ENCODE peak calls at places on chromosomes 13 and 19, in seven cellular contexts. One of them, this sample, is unnamed.

GRCh38 chr19:10752237-10752912 is 34.5 kb downstream of the DNM2 start:
- DNase-seq in transverse colon: no peak
- DNase-seq in vagina: no peak
- DNase-seq in breast epithelium: no peak
- DNase-seq in esophagus squamous epithelium: no peak
- DNase-seq in tibial nerve: no peak
- DNase-seq in NB4: no peak
- DNase-seq in this sample: no peak

GRCh38 chr13:110625771-110626321 is 10.5 kb downstream of the NAXD start:
- DNase-seq in transverse colon: peak
- DNase-seq in vagina: no peak
- DNase-seq in breast epithelium: no peak
- DNase-seq in esophagus squamous epithelium: no peak
- DNase-seq in tibial nerve: no peak
- DNase-seq in NB4: no peak
- DNase-seq in this sample: no peak

GRCh38 chr13:97212540-97213146 is 9.5 kb upstream of the MBNL2 start:
- DNase-seq in transverse colon: peak
- DNase-seq in vagina: no peak
- DNase-seq in breast epithelium: no peak
- DNase-seq in esophagus squamous epithelium: no peak
- DNase-seq in tibial nerve: no peak
- DNase-seq in NB4: peak
- DNase-seq in this sample: no peak

GRCh38 chr19:13842294-13843103 is 34.4 kb upstream of the NANOS3 start:
- DNase-seq in transverse colon: peak
- DNase-seq in vagina: no peak
- DNase-seq in breast epithelium: peak
- DNase-seq in esophagus squamous epithelium: no peak
- DNase-seq in tibial nerve: peak
- DNase-seq in NB4: peak
- DNase-seq in this sample: peak

GRCh38 chr19:11659612-11660011 is 62.3 kb downstream of the ZNF627 start:
- DNase-seq in transverse colon: no peak
- DNase-seq in vagina: no peak
- DNase-seq in breast epithelium: no peak
- DNase-seq in esophagus squamous epithelium: no peak
- DNase-seq in tibial nerve: no peak
- DNase-seq in NB4: peak
- DNase-seq in this sample: no peak

GRCh38 chr19:19217110-19217509 is 5.4 kb downstream of the NCAN start:
- DNase-seq in transverse colon: no peak
- DNase-seq in vagina: no peak
- DNase-seq in breast epithelium: no peak
- DNase-seq in esophagus squamous epithelium: no peak
- DNase-seq in tibial nerve: no peak
- DNase-seq in NB4: peak
- DNase-seq in this sample: no peak

GRCh38 chr19:28201462-28201943 is 1011.4 kb downstream of the UQCRFS1 start:
- DNase-seq in transverse colon: no peak
- DNase-seq in vagina: peak
- DNase-seq in breast epithelium: no peak
- DNase-seq in esophagus squamous epithelium: no peak
- DNase-seq in tibial nerve: no peak
- DNase-seq in NB4: no peak
- DNase-seq in this sample: no peak

GRCh38 chr13:109196896-109197295 is 567.5 kb downstream of the MYO16 start:
- DNase-seq in transverse colon: no peak
- DNase-seq in vagina: no peak
- DNase-seq in breast epithelium: no peak
- DNase-seq in esophagus squamous epithelium: no peak
- DNase-seq in tibial nerve: no peak
- DNase-seq in NB4: peak
- DNase-seq in this sample: no peak

GRCh38 chr13:46654956-46655726 is 102.2 kb downstream of the LRCH1 start:
- DNase-seq in transverse colon: no peak
- DNase-seq in vagina: no peak
- DNase-seq in breast epithelium: no peak
- DNase-seq in esophagus squamous epithelium: no peak
- DNase-seq in tibial nerve: no peak
- DNase-seq in NB4: peak
- DNase-seq in this sample: no peak

GRCh38 chr19:29681422-29682235 is 16.4 kb downstream of the PLEKHF1 start:
- DNase-seq in transverse colon: no peak
- DNase-seq in vagina: no peak
- DNase-seq in breast epithelium: peak
- DNase-seq in esophagus squamous epithelium: no peak
- DNase-seq in tibial nerve: no peak
- DNase-seq in NB4: no peak
- DNase-seq in this sample: no peak

GRCh38 chr13:45180713-45181601 is 19.9 kb downstream of the KCTD4 start:
- DNase-seq in transverse colon: no peak
- DNase-seq in vagina: no peak
- DNase-seq in breast epithelium: no peak
- DNase-seq in esophagus squamous epithelium: no peak
- DNase-seq in tibial nerve: no peak
- DNase-seq in NB4: no peak
- DNase-seq in this sample: no peak
- TF ChIP-seq CTCF in transverse colon: no peak
- TF ChIP-seq CTCF in vagina: no peak
- TF ChIP-seq CTCF in breast epithelium: no peak
- TF ChIP-seq CTCF in esophagus squamous epithelium: no peak
- TF ChIP-seq CTCF in tibial nerve: no peak
- TF ChIP-seq CTCF in NB4: no peak
- TF ChIP-seq CTCF in this sample: no peak

DNA sequence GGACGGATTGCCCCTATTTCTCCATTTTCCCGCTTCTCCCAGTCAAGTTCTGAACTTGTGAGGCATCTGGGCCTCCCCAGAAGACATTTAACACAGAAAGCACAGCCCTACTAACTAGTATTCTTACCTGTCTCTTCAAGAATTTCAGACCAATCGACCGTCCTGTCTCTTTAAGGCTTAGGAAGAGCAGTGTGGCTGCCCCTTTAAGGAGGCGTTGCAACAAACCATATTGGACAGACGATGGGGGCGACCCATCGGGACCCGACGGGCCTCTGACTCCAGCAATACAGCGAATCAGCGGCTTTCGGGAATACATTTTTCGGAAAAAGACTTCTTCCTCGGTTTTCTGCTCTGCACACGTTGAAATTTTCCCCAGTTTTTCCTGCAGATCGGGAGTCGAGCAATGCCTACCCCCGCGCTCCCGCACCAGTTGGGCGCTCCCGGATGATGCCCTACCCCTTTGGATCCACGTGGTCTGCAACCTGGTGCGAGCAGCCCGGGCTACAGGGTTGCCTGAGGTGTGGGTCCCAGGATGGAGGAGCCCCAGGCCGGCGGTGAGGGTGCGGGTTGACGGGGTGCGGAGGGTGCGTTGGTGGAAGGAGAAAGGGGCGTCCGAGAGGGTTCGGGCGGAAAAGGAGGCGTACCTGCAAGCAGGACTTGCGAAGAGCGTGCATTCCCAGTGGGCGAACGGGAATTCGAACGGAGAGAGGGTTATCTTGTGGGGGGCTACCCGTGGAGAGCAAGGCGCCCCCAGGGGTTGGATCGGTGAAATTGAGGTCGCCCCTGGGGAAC is at the start of gene POLR1G:
- DNase-seq in transverse colon: peak
- DNase-seq in vagina: no peak
- DNase-seq in breast epithelium: peak
- DNase-seq in esophagus squamous epithelium: no peak
- DNase-seq in tibial nerve: no peak
- DNase-seq in NB4: peak
- DNase-seq in this sample: peak
- TF ChIP-seq POLR2A in transverse colon: peak
- TF ChIP-seq POLR2A in vagina: no peak
- TF ChIP-seq POLR2A in breast epithelium: no peak
- TF ChIP-seq POLR2A in esophagus squamous epithelium: no peak
- TF ChIP-seq POLR2A in tibial nerve: no peak
- TF ChIP-seq POLR2A in NB4: peak
- TF ChIP-seq POLR2A in this sample: peak

GRCh38 chr19:8340341-8341096 is 2.5 kb downstream of the KANK3 start:
- DNase-seq in transverse colon: peak
- DNase-seq in vagina: no peak
- DNase-seq in breast epithelium: no peak
- DNase-seq in esophagus squamous epithelium: no peak
- DNase-seq in tibial nerve: no peak
- DNase-seq in NB4: no peak
- DNase-seq in this sample: peak

GRCh38 chr19:8343483-8343844 is 402 bp upstream of the KANK3 start:
- DNase-seq in transverse colon: no peak
- DNase-seq in vagina: no peak
- DNase-seq in breast epithelium: no peak
- DNase-seq in esophagus squamous epithelium: no peak
- DNase-seq in tibial nerve: no peak
- DNase-seq in NB4: no peak
- DNase-seq in this sample: no peak

GRCh38 chr19:8342684-8343482 is at the start of gene KANK3:
- DNase-seq in transverse colon: peak
- DNase-seq in vagina: no peak
- DNase-seq in breast epithelium: peak
- DNase-seq in esophagus squamous epithelium: peak
- DNase-seq in tibial nerve: peak
- DNase-seq in NB4: peak
- DNase-seq in this sample: peak

GRCh38 chr19:8338835-8339234 is 4.2 kb downstream of the KANK3 start:
- DNase-seq in transverse colon: no peak
- DNase-seq in vagina: no peak
- DNase-seq in breast epithelium: no peak
- DNase-seq in esophagus squamous epithelium: no peak
- DNase-seq in tibial nerve: no peak
- DNase-seq in NB4: no peak
- DNase-seq in this sample: no peak

DNA sequence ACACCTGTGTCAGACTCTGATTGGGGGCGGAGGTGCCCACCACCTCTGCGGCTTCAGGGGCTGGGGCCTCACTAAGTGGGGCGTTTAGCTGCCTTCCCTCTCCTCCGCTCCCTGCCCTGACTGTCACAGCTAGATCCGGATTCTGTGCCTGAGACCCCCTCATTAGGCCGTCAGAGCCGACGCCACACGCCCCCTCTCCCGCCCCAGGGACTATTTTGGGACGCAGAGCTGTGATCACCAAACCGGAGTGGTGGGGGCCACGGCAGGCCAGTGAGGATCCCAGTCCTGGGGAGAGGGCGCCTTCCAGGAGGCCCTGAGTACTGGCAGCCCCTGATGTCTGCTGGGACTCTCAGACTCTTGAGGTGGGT is 762 bp downstream of the KANK3 start:
- DNase-seq in transverse colon: no peak
- DNase-seq in vagina: no peak
- DNase-seq in breast epithelium: no peak
- DNase-seq in esophagus squamous epithelium: no peak
- DNase-seq in tibial nerve: no peak
- DNase-seq in NB4: no peak
- DNase-seq in this sample: no peak
- TF ChIP-seq CTCF in transverse colon: no peak
- TF ChIP-seq CTCF in vagina: no peak
- TF ChIP-seq CTCF in breast epithelium: no peak
- TF ChIP-seq CTCF in esophagus squamous epithelium: no peak
- TF ChIP-seq CTCF in tibial nerve: no peak
- TF ChIP-seq CTCF in NB4: no peak
- TF ChIP-seq CTCF in this sample: no peak

GRCh38 chr13:68081051-68081450 is 850.9 kb upstream of the PCDH9 start:
- DNase-seq in transverse colon: no peak
- DNase-seq in vagina: no peak
- DNase-seq in breast epithelium: no peak
- DNase-seq in esophagus squamous epithelium: no peak
- DNase-seq in tibial nerve: no peak
- DNase-seq in NB4: peak
- DNase-seq in this sample: no peak
- TF ChIP-seq POLR2A in transverse colon: no peak
- TF ChIP-seq POLR2A in vagina: no peak
- TF ChIP-seq POLR2A in breast epithelium: no peak
- TF ChIP-seq POLR2A in esophagus squamous epithelium: no peak
- TF ChIP-seq POLR2A in tibial nerve: no peak
- TF ChIP-seq POLR2A in NB4: no peak
- TF ChIP-seq POLR2A in this sample: no peak

DNA sequence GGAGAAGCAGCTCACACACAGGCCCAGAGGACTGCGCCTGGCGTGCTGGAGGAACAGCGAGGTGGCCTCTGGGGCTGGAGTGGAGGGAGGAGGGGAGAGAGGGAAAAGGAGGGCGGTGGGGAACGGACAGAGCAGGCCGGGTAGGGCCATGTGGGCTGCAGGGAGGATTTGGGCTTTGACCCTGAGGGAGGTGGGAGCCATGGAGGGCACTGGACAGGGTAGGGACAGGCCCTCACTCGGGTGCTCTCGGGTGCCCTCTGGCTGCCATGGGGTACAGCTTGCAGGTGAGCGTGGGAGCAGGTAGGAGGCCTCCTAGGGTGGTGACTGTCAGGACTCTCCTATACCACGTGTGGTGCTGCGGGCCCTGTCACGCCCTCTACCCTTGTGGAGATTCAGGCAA is 22.8 kb downstream of the PLIN4 start:
- DNase-seq in transverse colon: no peak
- DNase-seq in vagina: no peak
- DNase-seq in breast epithelium: no peak
- DNase-seq in esophagus squamous epithelium: no peak
- DNase-seq in tibial nerve: no peak
- DNase-seq in NB4: no peak
- DNase-seq in this sample: no peak
- TF ChIP-seq CTCF in transverse colon: peak
- TF ChIP-seq CTCF in vagina: no peak
- TF ChIP-seq CTCF in breast epithelium: no peak
- TF ChIP-seq CTCF in esophagus squamous epithelium: peak
- TF ChIP-seq CTCF in tibial nerve: no peak
- TF ChIP-seq CTCF in NB4: no peak
- TF ChIP-seq CTCF in this sample: no peak

GRCh38 chr19:50025794-50026549 is at the start of gene ZNF473:
- DNase-seq in transverse colon: peak
- DNase-seq in vagina: no peak
- DNase-seq in breast epithelium: peak
- DNase-seq in esophagus squamous epithelium: peak
- DNase-seq in tibial nerve: peak
- DNase-seq in NB4: peak
- DNase-seq in this sample: peak
- TF ChIP-seq POLR2A in transverse colon: peak
- TF ChIP-seq POLR2A in vagina: no peak
- TF ChIP-seq POLR2A in breast epithelium: no peak
- TF ChIP-seq POLR2A in esophagus squamous epithelium: peak
- TF ChIP-seq POLR2A in tibial nerve: peak
- TF ChIP-seq POLR2A in NB4: peak
- TF ChIP-seq POLR2A in this sample: no peak